ENCODE peak calls at places on chromosomes 16 and 17, in five cellular contexts. Z, S, J, R and K are unnamed samples.

GRCh38 chr16:64751906-64752305 is 370.0 kb downstream of the CDH11 start:
- DNase-seq in Z (no peak), S (no peak), J (no peak), R (no peak), K (no peak)

GRCh38 chr17:48642843-48643696 is 16.9 kb upstream of the HOXB9 start:
- DNase-seq in Z (no peak), S (no peak), J (no peak), R (no peak), K (no peak)

GRCh38 chr17:57898487-57899311 is 48.9 kb upstream of the MRPS23 start:
- DNase-seq in Z (peak), S (no peak), J (no peak), R (no peak), K (no peak)

GRCh38 chr16:80804451-80805383 is at the start of gene CDYL2:
- DNase-seq in Z (peak), S (peak), J (peak), R (no peak), K (no peak)

GRCh38 chr16:15518412-15519351 is 84.3 kb downstream of the BMERB1 start:
- DNase-seq in Z (no peak), S (no peak), J (no peak), R (no peak), K (peak)

GRCh38 chr17:35244345-35245195 is 1.7 kb downstream of the SLFN5 start:
- DNase-seq in Z (peak), S (peak), J (peak), R (peak), K (peak)

GRCh38 chr16:760065-760464 is 469 bp upstream of the MSLN start:
- DNase-seq in Z (no peak), S (no peak), J (no peak), R (no peak), K (no peak)

GRCh38 chr17:81158688-81159590 is 6.4 kb upstream of the PVALEF start:
- DNase-seq in Z (no peak), S (no peak), J (no peak), R (no peak), K (no peak)

GRCh38 chr16:10862432-10862831 is 14.6 kb upstream of the CIITA start:
- DNase-seq in Z (no peak), S (no peak), J (peak), R (no peak), K (no peak)

GRCh38 chr16:72394526-72394925 is 222.6 kb upstream of the PMFBP1 start:
- DNase-seq in Z (no peak), S (no peak), J (no peak), R (no peak), K (no peak)

GRCh38 chr17:45917081-45917480 is 22.7 kb downstream of the MAPT start:
- DNase-seq in Z (no peak), S (no peak), J (no peak), R (no peak), K (no peak)

GRCh38 chr17:44906010-44906646 is 6.9 kb upstream of the EFTUD2 start:
- DNase-seq in Z (no peak), S (no peak), J (peak), R (no peak), K (peak)

GRCh38 chr16:84729716-84730320 is 30.0 kb downstream of the USP10 start:
- DNase-seq in Z (no peak), S (no peak), J (peak), R (no peak), K (no peak)

GRCh38 chr16:89201467-89202377 is 1.4 kb upstream of the SLC22A31 start:
- DNase-seq in Z (peak), S (peak), J (peak), R (peak), K (peak)

GRCh38 chr16:64121473-64121872 is 1000.4 kb downstream of the CDH11 start:
- DNase-seq in Z (no peak), S (no peak), J (peak), R (no peak), K (no peak)

GRCh38 chr17:7572338-7572587 is 7.2 kb upstream of the CD68 start:
- DNase-seq in Z (no peak), S (no peak), J (no peak), R (no peak), K (no peak)

GRCh38 chr17:11369570-11369969 is 128.6 kb downstream of the SHISA6 start:
- DNase-seq in Z (no peak), S (no peak), J (no peak), R (no peak), K (no peak)

GRCh38 chr17:39927928-39928867 is 666 bp downstream of the LRRC3C start:
- DNase-seq in Z (peak), S (no peak), J (no peak), R (no peak), K (peak)

GRCh38 chr16:52383640-52384292 is 163.2 kb downstream of the TOX3 start:
- DNase-seq in Z (no peak), S (no peak), J (peak), R (no peak), K (no peak)